ENCODE peak calls at places on chromosome 6, in eight cellular contexts. V is kidney; I is mammary epithelial cell; Y is esophagus squamous epithelium; D is stimulated activated CD8-positive, alpha-beta memory T cell treated with anti-CD3 and anti-CD28 coated beads, Interleukin-2, amount 100 ng/mL, for 1 hour; T is NCI-H187; J is fibroblast of lung; X is HuH-7. L is an unnamed sample.

GRCh38 chr6:82015043-82015442 is 232.5 kb downstream of the IBTK start:
- DNase-seq in V (no peak), I (peak; percentile 61), Y (no peak), D (no peak), T (no peak), J (no peak), X (no peak), L (no peak)

GRCh38 chr6:109834595-109835437 is 143.3 kb upstream of the GPR6 start:
- DNase-seq in V (no peak), I (no peak), Y (no peak), D (no peak), T (no peak), J (no peak), X (no peak), L (no peak)

GRCh38 chr6:31572041-31572911 is at the start of gene LTA:
- DNase-seq in V (peak; percentile 72), I (no peak), Y (no peak), D (no peak), T (no peak), J (no peak), X (no peak), L (no peak)

GRCh38 chr6:3984494-3984893 is 94.4 kb downstream of the FAM217A start:
- DNase-seq in V (no peak), I (no peak), Y (no peak), D (no peak), T (no peak), J (no peak), X (no peak), L (no peak)

GRCh38 chr6:11198663-11199603 is 33.5 kb downstream of the NEDD9 start:
- DNase-seq in V (no peak), I (no peak), Y (no peak), D (no peak), T (no peak), J (no peak), X (no peak), L (no peak)

GRCh38 chr6:32190054-32190945 is at the start of gene PBX2:
- DNase-seq in V (peak; percentile 97), I (peak; percentile 82), Y (peak; percentile 70), D (peak; percentile 54), T (peak; percentile 36), J (peak; percentile 92), X (peak; percentile 66), L (peak; percentile 84)

GRCh38 chr6:52570291-52570700 is 6.6 kb downstream of the TRAM2 start:
- DNase-seq in V (no peak), I (peak; percentile 10), Y (no peak), D (no peak), T (no peak), J (peak; percentile 54), X (no peak), L (no peak)

GRCh38 chr6:130893277-130893676 is 66.1 kb downstream of the SMLR1 start:
- DNase-seq in V (no peak), I (no peak), Y (no peak), D (no peak), T (no peak), J (no peak), X (no peak), L (no peak)

GRCh38 chr6:110013396-110013795 is 35.3 kb downstream of the GPR6 start:
- DNase-seq in V (no peak), I (no peak), Y (no peak), D (no peak), T (no peak), J (no peak), X (no peak), L (no peak)

GRCh38 chr6:109447878-109448555 is 7.5 kb downstream of the SMPD2 start:
- DNase-seq in V (no peak), I (no peak), Y (no peak), D (no peak), T (no peak), J (peak; percentile 14), X (no peak), L (no peak)

GRCh38 chr6:25350593-25350992 is 71.4 kb downstream of the CARMIL1 start:
- DNase-seq in V (no peak), I (no peak), Y (no peak), D (no peak), T (no peak), J (no peak), X (no peak), L (no peak)

GRCh38 chr6:88426005-88426404 is 259.9 kb upstream of the CNR1 start:
- DNase-seq in V (no peak), I (no peak), Y (no peak), D (no peak), T (no peak), J (no peak), X (no peak), L (no peak)

GRCh38 chr6:133547136-133547535 is 306.0 kb downstream of the EYA4 start:
- DNase-seq in V (no peak), I (no peak), Y (no peak), D (no peak), T (no peak), J (no peak), X (no peak), L (no peak)

GRCh38 chr6:621916-622315 is 35.0 kb downstream of the HUS1B start:
- DNase-seq in V (no peak), I (no peak), Y (no peak), D (no peak), T (no peak), J (no peak), X (no peak), L (no peak)

GRCh38 chr6:166443166-166443565 is 60.4 kb upstream of the MPC1 start:
- DNase-seq in V (no peak), I (no peak), Y (no peak), D (no peak), T (no peak), J (no peak), X (no peak), L (no peak)

GRCh38 chr6:152271681-152272464 is 365.3 kb downstream of the SYNE1 start:
- DNase-seq in V (peak; percentile 87), I (peak; percentile 67), Y (no peak), D (no peak), T (no peak), J (peak; percentile 57), X (no peak), L (no peak)

GRCh38 chr6:21185849-21186478 is 407.6 kb upstream of the SOX4 start:
- DNase-seq in V (no peak), I (no peak), Y (no peak), D (no peak), T (peak; percentile 84), J (no peak), X (no peak), L (no peak)

GRCh38 chr6:156013155-156013554 is 557.5 kb upstream of the NOX3 start:
- DNase-seq in V (no peak), I (no peak), Y (no peak), D (no peak), T (peak; percentile 29), J (no peak), X (no peak), L (no peak)

GRCh38 chr6:160088069-160088773 is 33.4 kb upstream of the SLC22A1 start:
- DNase-seq in V (no peak), I (peak; percentile 43), Y (no peak), D (no peak), T (no peak), J (peak; percentile 87), X (peak; percentile 89), L (peak; percentile 5)

GRCh38 chr6:105319331-105319730 is 83.6 kb downstream of the PREP start:
- DNase-seq in V (no peak), I (peak; percentile 68), Y (no peak), D (no peak), T (no peak), J (peak; percentile 3), X (no peak), L (no peak)

GRCh38 chr6:89368107-89368506 is 15.6 kb upstream of the UBE2J1 start:
- DNase-seq in V (no peak), I (peak; percentile 26), Y (no peak), D (no peak), T (no peak), J (peak; percentile 65), X (peak; percentile 57), L (no peak)

GRCh38 chr6:105591053-105591452 is 188.2 kb upstream of the PREP start:
- DNase-seq in V (no peak), I (peak; percentile 95), Y (no peak), D (no peak), T (no peak), J (no peak), X (no peak), L (no peak)